ENCODE peak calls at places on chromosomes 12 and 14, in four cellular contexts. S is astrocyte of the hippocampus, R is NCI-H460, I is NCI-H1092. T is an unnamed sample.

GRCh38 chr12:21169878-21170472 is 39.0 kb downstream of the SLCO1B1 start:
- DNase-seq in S (peak), R (peak), I (peak), T (peak)

GRCh38 chr14:103896578-103896977 is 31.7 kb upstream of the TDRD9 start:
- DNase-seq in R (no peak), I (no peak), S (no peak), T (no peak)

GRCh38 chr12:24820872-24821271 is 128.0 kb downstream of the BCAT1 start:
- DNase-seq in I (no peak), S (peak), R (no peak), T (no peak)

GRCh38 chr14:43539210-43539609 is 967.9 kb downstream of the FSCB start:
- DNase-seq in S (peak), I (no peak), R (peak), T (peak)

GRCh38 chr14:76352639-76353281 is 23.2 kb upstream of the ESRRB start:
- DNase-seq in I (peak), R (peak), S (peak), T (peak)

GRCh38 chr14:21543426-21544350 is 17.5 kb upstream of the SALL2 start:
- DNase-seq in I (peak), R (no peak), S (no peak), T (no peak)

GRCh38 chr14:102760485-102761193 is 16.6 kb upstream of the TRAF3 start:
- DNase-seq in I (no peak), R (no peak), S (no peak), T (no peak)

GRCh38 chr14:58821421-58821820 is 183.7 kb downstream of the DACT1 start:
- DNase-seq in S (peak), I (no peak), R (no peak), T (no peak)

GRCh38 chr12:90510948-90511347 is 444.0 kb downstream of the CCER1 start:
- DNase-seq in I (no peak), R (no peak), S (peak), T (no peak)

GRCh38 chr12:10672231-10672868 is 1.5 kb downstream of the STYK1 start:
- DNase-seq in R (no peak), S (no peak), I (no peak), T (no peak)

GRCh38 chr12:100988278-100988625 is 193.7 kb downstream of the ANO4 start:
- DNase-seq in I (no peak), S (no peak), R (no peak), T (no peak)

GRCh38 chr14:50083467-50084337 is 32.7 kb downstream of the VCPKMT start:
- DNase-seq in I (no peak), S (peak), R (no peak), T (no peak)

GRCh38 chr12:95593266-95593871 is 42.1 kb upstream of the USP44 start:
- DNase-seq in R (no peak), I (peak), S (no peak), T (no peak)

GRCh38 chr12:119735079-119735478 is 67.1 kb downstream of the PRKAB1 start:
- DNase-seq in S (no peak), R (no peak), I (no peak), T (no peak)

GRCh38 chr12:90099288-90099687 is 390.6 kb upstream of the ATP2B1 start:
- DNase-seq in I (no peak), S (no peak), R (peak), T (no peak)

GRCh38 chr12:40162022-40162421 is 56.1 kb upstream of the SLC2A13 start:
- DNase-seq in S (no peak), I (no peak), R (no peak), T (no peak)

GRCh38 chr12:11758838-11759509 is 109.5 kb downstream of the ETV6 start:
- DNase-seq in R (no peak), S (no peak), I (no peak), T (no peak)

GRCh38 chr14:59435987-59436386 is 29.2 kb downstream of the GPR135 start:
- DNase-seq in R (no peak), S (no peak), I (no peak), T (no peak)

GRCh38 chr12:131894981-131895639 is 688 bp downstream of the ULK1 start:
- DNase-seq in S (peak), R (no peak), I (no peak), T (no peak)

GRCh38 chr14:21056520-21057163 is 980 bp upstream of the RNASE8 start:
- DNase-seq in I (no peak), R (no peak), S (no peak), T (no peak)

GRCh38 chr12:77615331-77615730 is 215.4 kb upstream of the NAV3 start:
- DNase-seq in R (peak), S (no peak), I (no peak), T (peak)

GRCh38 chr14:92619671-92620437 is 106.3 kb downstream of the RIN3 start:
- DNase-seq in I (no peak), R (no peak), S (no peak), T (no peak)

GRCh38 chr12:91722072-91722471 is 423.6 kb downstream of the BTG1 start:
- DNase-seq in I (no peak), R (no peak), S (peak), T (no peak)

GRCh38 chr14:73049428-73049827 is 8.9 kb upstream of the RBM25 start:
- DNase-seq in I (no peak), R (no peak), S (no peak), T (no peak)

GRCh38 chr14:75044322-75044721 is 6.9 kb downstream of the MLH3 start:
- DNase-seq in S (peak), I (no peak), R (no peak), T (no peak)